ENCODE peak calls at places on chromosomes 2 and 18, in ten cellular contexts. U is G401; C is brain pericyte; A is T-helper 9 cell; M is NCI-H446 treated with DMSO at 0.1 percent for 48 hours; W is occipital lobe; G is fibroblast of the aortic adventitia; V is stimulated activated CD4-positive, alpha-beta T cell treated with anti-CD3 and anti-CD28 coated beads, Interleukin-4, amount 100 ng/mL, for 24 hours; F is GM23248; P is AG04449. Q is an unnamed sample.

GRCh38 chr2:237873961-237874551 is 14.6 kb downstream of the RAMP1 start:
- DNase-seq in U (no peak), C (no peak), A (no peak), M (no peak), W (no peak), G (no peak), V (no peak), F (no peak), P (no peak), Q (no peak)

GRCh38 chr2:232406556-232407310 is at the start of gene ALPG:
- DNase-seq in U (no peak), C (no peak), A (no peak), M (no peak), W (no peak), G (no peak), V (no peak), F (no peak), P (no peak), Q (no peak)

GRCh38 chr2:190812506-190813294 is 67.9 kb upstream of the GLS start:
- DNase-seq in U (no peak), C (no peak), A (no peak), M (no peak), W (no peak), G (peak; percentile 79), V (no peak), F (peak; percentile 66), P (no peak), Q (no peak)

GRCh38 chr2:107669335-107669734 is 157.4 kb upstream of the RGPD4 start:
- DNase-seq in U (peak; percentile 6), C (no peak), A (no peak), M (no peak), W (no peak), G (peak; percentile 6), V (no peak), F (peak; percentile 42), P (no peak), Q (peak; percentile 32)

GRCh38 chr2:234343297-234343696 is 153.6 kb downstream of the ARL4C start:
- DNase-seq in U (no peak), C (no peak), A (no peak), M (no peak), W (no peak), G (no peak), V (no peak), F (no peak), P (no peak), Q (peak; percentile 60)

GRCh38 chr2:172710584-172711024 is 25.0 kb upstream of the RAPGEF4 start:
- DNase-seq in U (peak; percentile 78), C (peak; percentile 80), A (peak; percentile 22), M (peak; percentile 51), W (peak; percentile 14), G (peak; percentile 69), V (peak; percentile 48), F (peak; percentile 90), P (peak; percentile 84), Q (peak; percentile 89)

GRCh38 chr2:85744771-85745601 is 8.8 kb upstream of the ATOH8 start:
- DNase-seq in U (no peak), C (peak; percentile 60), A (no peak), M (peak; percentile 79), W (no peak), G (peak; percentile 89), V (no peak), F (peak; percentile 96), P (peak; percentile 92), Q (peak; percentile 70)

GRCh38 chr2:10448208-10448645 is at the start of gene ODC1:
- DNase-seq in U (peak; percentile 85), C (no peak), A (peak; percentile 99), M (peak; percentile 90), W (peak; percentile 90), G (peak; percentile 91), V (peak; percentile 99), F (peak; percentile 96), P (peak; percentile 31), Q (peak; percentile 86)

GRCh38 chr2:26034597-26035067 is 748 bp downstream of the RAB10 start:
- DNase-seq in U (no peak), C (no peak), A (peak; percentile 3), M (no peak), W (no peak), G (peak; percentile 17), V (no peak), F (peak; percentile 44), P (no peak), Q (peak; percentile 14)

GRCh38 chr2:68770271-68771111 is 35.9 kb downstream of the ARHGAP25 start:
- DNase-seq in U (no peak), C (no peak), A (no peak), M (no peak), W (no peak), G (no peak), V (no peak), F (no peak), P (no peak), Q (peak; percentile 56)

GRCh38 chr2:179263460-179264237 is 983 bp downstream of the SESTD1 start:
- DNase-seq in U (peak; percentile 50), C (no peak), A (no peak), M (peak; percentile 19), W (no peak), G (peak; percentile 73), V (peak; percentile 17), F (peak; percentile 68), P (no peak), Q (peak; percentile 74)

GRCh38 chr2:118576109-118576855 is 271.2 kb downstream of the EN1 start:
- DNase-seq in U (no peak), C (no peak), A (no peak), M (no peak), W (no peak), G (peak; percentile 47), V (no peak), F (peak; percentile 85), P (peak; percentile 17), Q (no peak)

GRCh38 chr2:120323807-120324399 is 22.0 kb upstream of the INHBB start:
- DNase-seq in U (no peak), C (no peak), A (no peak), M (no peak), W (no peak), G (no peak), V (no peak), F (no peak), P (no peak), Q (no peak)

GRCh38 chr18:43887491-43887890 is 610.2 kb upstream of the SYT4 start:
- DNase-seq in U (no peak), C (no peak), A (no peak), M (no peak), W (no peak), G (no peak), V (no peak), F (no peak), P (no peak), Q (no peak)

GRCh38 chr2:128108166-128108565 is 17.2 kb downstream of the UGGT1 start:
- DNase-seq in U (no peak), C (no peak), A (no peak), M (no peak), W (no peak), G (no peak), V (no peak), F (no peak), P (no peak), Q (no peak)

GRCh38 chr2:150144546-150145305 is 342.7 kb downstream of the RND3 start:
- DNase-seq in U (no peak), C (no peak), A (no peak), M (no peak), W (no peak), G (peak; percentile 40), V (no peak), F (peak; percentile 67), P (no peak), Q (peak; percentile 43)

GRCh38 chr2:176583530-176584101 is 314.4 kb downstream of the MTX2 start:
- DNase-seq in U (no peak), C (no peak), A (no peak), M (no peak), W (no peak), G (peak; percentile 19), V (no peak), F (peak; percentile 84), P (no peak), Q (peak; percentile 84)